ENCODE peak calls at places on chromosomes 4 and X, in ten cellular contexts. One of them, this sample, is unnamed.

GRCh38 chr4:86549163-86549788 is 44.8 kb upstream of the PTPN13 start:
- DNase-seq in OCI-LY7: no peak
- DNase-seq in mucosa of descending colon: no peak
- DNase-seq in GM13976: no peak
- DNase-seq in neural crest cell: no peak
- DNase-seq in HepG2: no peak
- DNase-seq in body of pancreas: no peak
- DNase-seq in DND-41: no peak
- DNase-seq in breast epithelium: no peak
- DNase-seq in heart right ventricle: no peak
- DNase-seq in this sample: no peak

GRCh38 chrX:52574416-52575275 is 57.8 kb upstream of the XAGE1B start:
- DNase-seq in breast epithelium: peak
- DNase-seq in body of pancreas: peak
- DNase-seq in GM13976: peak
- DNase-seq in OCI-LY7: peak
- DNase-seq in DND-41: peak
- DNase-seq in heart right ventricle: no peak
- DNase-seq in neural crest cell: peak
- DNase-seq in mucosa of descending colon: peak
- DNase-seq in HepG2: peak
- DNase-seq in this sample: peak

GRCh38 chrX:10103023-10103422 is 53.8 kb upstream of the CLCN4 start:
- DNase-seq in breast epithelium: no peak
- DNase-seq in HepG2: no peak
- DNase-seq in heart right ventricle: no peak
- DNase-seq in DND-41: no peak
- DNase-seq in body of pancreas: no peak
- DNase-seq in neural crest cell: no peak
- DNase-seq in mucosa of descending colon: no peak
- DNase-seq in OCI-LY7: no peak
- DNase-seq in GM13976: no peak
- DNase-seq in this sample: no peak

GRCh38 chrX:16807976-16808542 is 21.8 kb downstream of the TXLNG start:
- DNase-seq in OCI-LY7: no peak
- DNase-seq in mucosa of descending colon: peak
- DNase-seq in DND-41: no peak
- DNase-seq in body of pancreas: peak
- DNase-seq in GM13976: no peak
- DNase-seq in heart right ventricle: no peak
- DNase-seq in breast epithelium: no peak
- DNase-seq in HepG2: peak
- DNase-seq in neural crest cell: no peak
- DNase-seq in this sample: peak

GRCh38 chr4:182881928-182882327 is 35.3 kb downstream of the DCTD start:
- DNase-seq in neural crest cell: no peak
- DNase-seq in breast epithelium: no peak
- DNase-seq in mucosa of descending colon: no peak
- DNase-seq in DND-41: no peak
- DNase-seq in HepG2: no peak
- DNase-seq in heart right ventricle: peak
- DNase-seq in OCI-LY7: no peak
- DNase-seq in GM13976: no peak
- DNase-seq in body of pancreas: peak
- DNase-seq in this sample: no peak

GRCh38 chr4:159010563-159011260 is 92.2 kb upstream of the RAPGEF2 start:
- DNase-seq in OCI-LY7: no peak
- DNase-seq in heart right ventricle: peak
- DNase-seq in HepG2: peak
- DNase-seq in GM13976: no peak
- DNase-seq in DND-41: no peak
- DNase-seq in neural crest cell: no peak
- DNase-seq in breast epithelium: peak
- DNase-seq in mucosa of descending colon: peak
- DNase-seq in body of pancreas: peak
- DNase-seq in this sample: peak

GRCh38 chr4:16140520-16141249 is 56.9 kb upstream of the PROM1 start:
- DNase-seq in GM13976: no peak
- DNase-seq in DND-41: no peak
- DNase-seq in HepG2: peak
- DNase-seq in breast epithelium: peak
- DNase-seq in neural crest cell: no peak
- DNase-seq in OCI-LY7: no peak
- DNase-seq in mucosa of descending colon: peak
- DNase-seq in body of pancreas: peak
- DNase-seq in heart right ventricle: no peak
- DNase-seq in this sample: peak

GRCh38 chr4:31275906-31276305 is 555.7 kb downstream of the PCDH7 start:
- DNase-seq in neural crest cell: no peak
- DNase-seq in heart right ventricle: no peak
- DNase-seq in body of pancreas: no peak
- DNase-seq in DND-41: no peak
- DNase-seq in breast epithelium: no peak
- DNase-seq in OCI-LY7: no peak
- DNase-seq in GM13976: no peak
- DNase-seq in HepG2: no peak
- DNase-seq in mucosa of descending colon: no peak
- DNase-seq in this sample: no peak

GRCh38 chr4:4341861-4342650 is 44.8 kb upstream of the NSG1 start:
- DNase-seq in mucosa of descending colon: no peak
- DNase-seq in GM13976: no peak
- DNase-seq in OCI-LY7: peak
- DNase-seq in HepG2: no peak
- DNase-seq in body of pancreas: no peak
- DNase-seq in heart right ventricle: no peak
- DNase-seq in DND-41: no peak
- DNase-seq in breast epithelium: no peak
- DNase-seq in neural crest cell: no peak
- DNase-seq in this sample: no peak

GRCh38 chr4:951594-952468 is 19.6 kb downstream of the TMEM175 start:
- DNase-seq in HepG2: no peak
- DNase-seq in OCI-LY7: no peak
- DNase-seq in heart right ventricle: peak
- DNase-seq in body of pancreas: no peak
- DNase-seq in mucosa of descending colon: no peak
- DNase-seq in DND-41: no peak
- DNase-seq in neural crest cell: no peak
- DNase-seq in GM13976: no peak
- DNase-seq in breast epithelium: no peak
- DNase-seq in this sample: no peak

GRCh38 chr4:138677212-138677611 is 338.4 kb upstream of the NOCT start:
- DNase-seq in DND-41: no peak
- DNase-seq in GM13976: no peak
- DNase-seq in mucosa of descending colon: no peak
- DNase-seq in OCI-LY7: no peak
- DNase-seq in neural crest cell: no peak
- DNase-seq in heart right ventricle: no peak
- DNase-seq in body of pancreas: no peak
- DNase-seq in breast epithelium: no peak
- DNase-seq in HepG2: peak
- DNase-seq in this sample: no peak

GRCh38 chr4:182826391-182826790 is 90.8 kb downstream of the DCTD start:
- DNase-seq in HepG2: no peak
- DNase-seq in breast epithelium: no peak
- DNase-seq in DND-41: no peak
- DNase-seq in OCI-LY7: peak
- DNase-seq in body of pancreas: no peak
- DNase-seq in neural crest cell: no peak
- DNase-seq in GM13976: peak
- DNase-seq in heart right ventricle: no peak
- DNase-seq in mucosa of descending colon: no peak
- DNase-seq in this sample: no peak

GRCh38 chr4:6562931-6563901 is 11.8 kb upstream of the MAN2B2 start:
- DNase-seq in GM13976: no peak
- DNase-seq in body of pancreas: no peak
- DNase-seq in breast epithelium: no peak
- DNase-seq in OCI-LY7: no peak
- DNase-seq in DND-41: no peak
- DNase-seq in heart right ventricle: no peak
- DNase-seq in HepG2: no peak
- DNase-seq in mucosa of descending colon: peak
- DNase-seq in neural crest cell: no peak
- DNase-seq in this sample: peak

GRCh38 chrX:9429767-9430166 is 35.1 kb upstream of the TBL1X start:
- DNase-seq in neural crest cell: no peak
- DNase-seq in GM13976: no peak
- DNase-seq in mucosa of descending colon: no peak
- DNase-seq in DND-41: no peak
- DNase-seq in breast epithelium: no peak
- DNase-seq in heart right ventricle: no peak
- DNase-seq in body of pancreas: no peak
- DNase-seq in OCI-LY7: no peak
- DNase-seq in HepG2: no peak
- DNase-seq in this sample: no peak

GRCh38 chr4:48212165-48212564 is 57.5 kb downstream of the TEC start:
- DNase-seq in mucosa of descending colon: no peak
- DNase-seq in HepG2: no peak
- DNase-seq in body of pancreas: no peak
- DNase-seq in heart right ventricle: no peak
- DNase-seq in GM13976: peak
- DNase-seq in DND-41: no peak
- DNase-seq in OCI-LY7: no peak
- DNase-seq in neural crest cell: no peak
- DNase-seq in breast epithelium: no peak
- DNase-seq in this sample: no peak

GRCh38 chr4:128267745-128268144 is 19.9 kb downstream of the PGRMC2 start:
- DNase-seq in neural crest cell: no peak
- DNase-seq in DND-41: no peak
- DNase-seq in mucosa of descending colon: no peak
- DNase-seq in body of pancreas: no peak
- DNase-seq in HepG2: no peak
- DNase-seq in OCI-LY7: no peak
- DNase-seq in breast epithelium: no peak
- DNase-seq in GM13976: no peak
- DNase-seq in heart right ventricle: no peak
- DNase-seq in this sample: no peak

GRCh38 chrX:154724999-154725756 is 25.7 kb downstream of the GAB3 start:
- DNase-seq in DND-41: no peak
- DNase-seq in OCI-LY7: no peak
- DNase-seq in heart right ventricle: no peak
- DNase-seq in body of pancreas: no peak
- DNase-seq in mucosa of descending colon: no peak
- DNase-seq in HepG2: no peak
- DNase-seq in breast epithelium: no peak
- DNase-seq in neural crest cell: no peak
- DNase-seq in GM13976: no peak
- DNase-seq in this sample: no peak
- TF ChIP-seq CTCF in DND-41: peak
- TF ChIP-seq CTCF in OCI-LY7: no peak
- TF ChIP-seq CTCF in heart right ventricle: no peak
- TF ChIP-seq CTCF in body of pancreas: no peak
- TF ChIP-seq CTCF in mucosa of descending colon: no peak
- TF ChIP-seq CTCF in HepG2: no peak
- TF ChIP-seq CTCF in breast epithelium: no peak
- TF ChIP-seq CTCF in neural crest cell: no peak
- TF ChIP-seq CTCF in GM13976: no peak
- TF ChIP-seq CTCF in this sample: no peak

DNA sequence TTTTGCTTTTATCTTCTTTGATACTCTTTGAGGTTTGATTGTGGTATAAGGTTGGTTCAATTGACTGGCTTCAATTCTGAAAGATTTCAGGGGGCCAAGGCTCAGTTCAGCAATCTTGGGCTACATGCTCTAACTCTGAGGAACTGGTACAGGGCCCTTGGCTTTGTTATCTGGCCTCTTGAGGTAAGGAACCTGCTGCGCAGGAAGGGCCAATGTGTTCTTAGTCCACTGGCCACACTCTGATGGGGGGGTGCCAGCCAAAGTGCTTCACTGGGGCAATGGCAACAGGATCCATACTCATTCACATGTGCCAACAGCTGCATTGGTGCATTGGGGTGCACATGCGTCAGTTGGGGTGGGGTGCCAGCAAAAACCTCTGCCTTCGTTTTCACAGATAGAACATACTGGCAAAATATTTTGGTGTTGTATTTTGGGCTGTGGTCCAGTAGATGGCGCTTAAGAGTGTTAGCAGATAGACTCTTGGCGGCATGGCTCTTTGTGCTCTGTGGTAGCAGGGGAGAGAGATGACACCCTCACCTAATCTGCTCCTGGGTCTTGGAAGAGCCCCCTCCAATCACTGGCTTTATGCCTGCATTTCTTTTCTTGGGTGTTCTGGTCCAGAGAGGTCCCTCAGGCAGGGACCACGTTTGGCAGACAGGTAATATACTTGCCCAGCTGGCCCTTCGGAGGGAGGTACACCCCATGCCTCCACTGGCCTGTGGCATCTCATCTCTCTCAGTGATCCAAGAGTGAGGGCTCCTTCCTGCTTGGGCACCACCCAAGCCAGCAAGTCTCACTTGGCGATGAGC is 42.9 kb downstream of the NDST3 start:
- DNase-seq in DND-41: peak
- DNase-seq in heart right ventricle: no peak
- DNase-seq in HepG2: peak
- DNase-seq in body of pancreas: no peak
- DNase-seq in mucosa of descending colon: peak
- DNase-seq in neural crest cell: no peak
- DNase-seq in GM13976: peak
- DNase-seq in OCI-LY7: peak
- DNase-seq in breast epithelium: no peak
- DNase-seq in this sample: peak
- TF ChIP-seq CTCF in DND-41: peak
- TF ChIP-seq CTCF in heart right ventricle: peak
- TF ChIP-seq CTCF in HepG2: peak
- TF ChIP-seq CTCF in body of pancreas: no peak
- TF ChIP-seq CTCF in mucosa of descending colon: no peak
- TF ChIP-seq CTCF in neural crest cell: peak
- TF ChIP-seq CTCF in GM13976: peak
- TF ChIP-seq CTCF in OCI-LY7: peak
- TF ChIP-seq CTCF in breast epithelium: no peak
- TF ChIP-seq CTCF in this sample: peak

DNA sequence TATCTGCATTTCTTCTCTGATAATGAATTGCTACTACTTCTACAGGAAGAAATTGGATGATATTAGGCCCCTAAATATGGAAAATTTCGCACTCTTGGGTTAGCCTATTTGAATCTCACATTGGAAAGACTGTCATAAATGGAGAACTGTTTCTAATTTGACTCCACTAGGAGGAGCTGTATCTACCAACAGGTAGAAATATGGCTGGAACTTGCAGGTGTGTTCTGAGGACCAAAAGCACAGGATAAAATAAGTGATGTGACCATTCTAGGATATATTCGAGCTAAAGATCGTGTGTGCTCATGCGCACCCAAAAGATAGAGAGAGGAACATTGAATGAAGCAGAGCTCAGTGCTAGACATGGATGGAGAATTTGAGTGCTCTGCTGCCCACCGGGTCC is 4.8 kb upstream of the NKAP start:
- DNase-seq in HepG2: no peak
- DNase-seq in heart right ventricle: no peak
- DNase-seq in body of pancreas: no peak
- DNase-seq in neural crest cell: no peak
- DNase-seq in OCI-LY7: no peak
- DNase-seq in GM13976: no peak
- DNase-seq in mucosa of descending colon: no peak
- DNase-seq in DND-41: no peak
- DNase-seq in breast epithelium: no peak
- DNase-seq in this sample: no peak
- TF ChIP-seq CTCF in HepG2: peak
- TF ChIP-seq CTCF in heart right ventricle: no peak
- TF ChIP-seq CTCF in body of pancreas: peak
- TF ChIP-seq CTCF in neural crest cell: peak
- TF ChIP-seq CTCF in OCI-LY7: peak
- TF ChIP-seq CTCF in GM13976: no peak
- TF ChIP-seq CTCF in mucosa of descending colon: no peak
- TF ChIP-seq CTCF in DND-41: peak
- TF ChIP-seq CTCF in breast epithelium: no peak
- TF ChIP-seq CTCF in this sample: no peak

GRCh38 chr4:56742080-56742871 is 61.2 kb upstream of the HOPX start:
- DNase-seq in OCI-LY7: no peak
- DNase-seq in neural crest cell: no peak
- DNase-seq in DND-41: no peak
- DNase-seq in body of pancreas: no peak
- DNase-seq in GM13976: no peak
- DNase-seq in mucosa of descending colon: no peak
- DNase-seq in breast epithelium: no peak
- DNase-seq in heart right ventricle: no peak
- DNase-seq in HepG2: no peak
- DNase-seq in this sample: no peak
- TF ChIP-seq CTCF in OCI-LY7: no peak
- TF ChIP-seq CTCF in neural crest cell: no peak
- TF ChIP-seq CTCF in DND-41: no peak
- TF ChIP-seq CTCF in body of pancreas: no peak
- TF ChIP-seq CTCF in GM13976: no peak
- TF ChIP-seq CTCF in mucosa of descending colon: no peak
- TF ChIP-seq CTCF in breast epithelium: no peak
- TF ChIP-seq CTCF in heart right ventricle: no peak
- TF ChIP-seq CTCF in HepG2: no peak
- TF ChIP-seq CTCF in this sample: no peak